ENCODE peak calls at places on chromosomes 13 and 19, in four cellular contexts. S, V, B and H are unnamed samples.

GRCh38 chr13:79770056-79770455 is 289.1 kb downstream of the NDFIP2 start:
- DNase-seq in V (no peak), S (no peak), B (no peak), H (no peak)

GRCh38 chr13:108728370-108728769 is 99.0 kb downstream of the MYO16 start:
- DNase-seq in S (peak), V (no peak), B (peak), H (peak)

GRCh38 chr19:18446145-18446810 is 8.3 kb upstream of the ISYNA1 start:
- DNase-seq in V (no peak), B (no peak), S (no peak), H (no peak)

GRCh38 chr19:15780595-15781418 is 6.7 kb upstream of the OR10H5 start:
- DNase-seq in V (no peak), S (no peak), B (no peak), H (no peak)

GRCh38 chr13:110552767-110553166 is 8.8 kb downstream of the RAB20 start:
- DNase-seq in V (no peak), S (no peak), B (no peak), H (no peak)

GRCh38 chr19:9622531-9622930 is 1.5 kb upstream of the ZNF561 start:
- DNase-seq in S (no peak), V (no peak), B (no peak), H (no peak)

GRCh38 chr19:5058456-5059190 is 89.7 kb downstream of the KDM4B start:
- DNase-seq in S (no peak), V (no peak), B (peak), H (no peak)

GRCh38 chr19:18388328-18389094 is 2.6 kb downstream of the GDF15 start:
- DNase-seq in V (peak), S (peak), B (no peak), H (peak)

GRCh38 chr19:48695743-48696352 is at the start of gene FUT2:
- DNase-seq in B (no peak), S (peak), V (no peak), H (no peak)

GRCh38 chr19:37997911-37998344 is 90.9 kb downstream of the SIPA1L3 start:
- DNase-seq in V (no peak), S (no peak), B (peak), H (no peak)

GRCh38 chr13:49997935-49998334 is 1.1 kb downstream of the TRIM13 start:
- DNase-seq in B (no peak), V (no peak), S (no peak), H (no peak)

GRCh38 chr13:42754801-42755513 is 26.4 kb upstream of the FAM216B start:
- DNase-seq in V (no peak), S (no peak), B (no peak), H (no peak)